ENCODE peak calls at places on chromosomes 5 and 9, in eight cellular contexts. W is thoracic aorta; P is HCT116; G is activated CD8-positive, alpha-beta T cell treated with anti-CD3 and anti-CD28 coated beads for 36 hours; S is gastrocnemius medialis; B is left cardiac atrium; Y is T-cell; K is SK-N-SH treated with all-trans-retinoic acid at 6 μM for 48 hours. I is an unnamed sample.

GRCh38 chr9:131621551-131622321 is 76.4 kb downstream of the PRRT1B start:
- ATAC-seq in B (no peak), Y (no peak), P (no peak), W (no peak), G (peak), K (no peak), S (no peak), I (no peak)

GRCh38 chr9:70466976-70467551 is 52.6 kb upstream of the KLF9 start:
- ATAC-seq in W (no peak), Y (no peak), P (peak), B (peak), G (peak), S (peak), K (no peak), I (peak)

GRCh38 chr5:141359790-141360426 is at the start of gene PCDHGB2:
- ATAC-seq in B (no peak), G (no peak), K (peak), S (peak), Y (no peak), W (no peak), P (peak), I (no peak)

GRCh38 chr9:114070188-114071103 is 7.7 kb downstream of the AMBP start:
- ATAC-seq in K (no peak), B (no peak), S (no peak), Y (no peak), G (no peak), W (no peak), P (no peak), I (peak)

GRCh38 chr5:2758632-2759031 is 7.2 kb upstream of the IRX2 start:
- ATAC-seq in S (no peak), Y (no peak), G (no peak), W (no peak), K (no peak), B (no peak), P (no peak), I (no peak)

GRCh38 chr9:19162956-19163355 is 35.7 kb upstream of the PLIN2 start:
- ATAC-seq in B (peak), K (no peak), W (no peak), Y (no peak), S (peak), G (no peak), P (no peak), I (no peak)

GRCh38 chr9:89615661-89616060 is 10.8 kb downstream of the GADD45G start:
- ATAC-seq in S (no peak), Y (no peak), K (no peak), P (no peak), G (no peak), W (no peak), B (no peak), I (no peak)

GRCh38 chr5:175853573-175854230 is 17.7 kb upstream of the CPLX2 start:
- ATAC-seq in S (no peak), K (no peak), G (no peak), Y (no peak), W (no peak), B (peak), P (no peak), I (no peak)

GRCh38 chr5:78809444-78809843 is 160.9 kb upstream of the LHFPL2 start:
- ATAC-seq in B (peak), S (peak), W (no peak), G (no peak), Y (no peak), K (no peak), P (no peak), I (no peak)

GRCh38 chr5:168793844-168794837 is 215.0 kb upstream of the PANK3 start:
- ATAC-seq in P (no peak), Y (no peak), K (peak), B (peak), G (peak), W (peak), S (no peak), I (peak)

GRCh38 chr9:130205912-130206311 is 33.7 kb downstream of the NCS1 start:
- ATAC-seq in B (no peak), G (no peak), S (no peak), P (no peak), Y (no peak), K (no peak), W (no peak), I (no peak)

GRCh38 chr5:37478086-37478485 is 99.0 kb downstream of the WDR70 start:
- ATAC-seq in S (no peak), K (no peak), Y (no peak), P (no peak), W (no peak), G (no peak), B (no peak), I (no peak)

GRCh38 chr5:138967806-138968448 is 92.8 kb upstream of the LRRTM2 start:
- ATAC-seq in B (no peak), G (no peak), P (peak), K (no peak), S (no peak), Y (no peak), W (no peak), I (peak)

GRCh38 chr5:126947146-126948010 is 83.0 kb downstream of the MARCHF3 start:
- ATAC-seq in B (peak), W (no peak), P (no peak), S (peak), Y (no peak), G (peak), K (no peak), I (no peak)

GRCh38 chr5:65102501-65102825 is 333.7 kb downstream of the CWC27 start:
- ATAC-seq in K (no peak), G (no peak), B (peak), W (no peak), Y (peak), P (no peak), S (peak), I (no peak)

GRCh38 chr5:13987843-13988464 is 43.5 kb upstream of the DNAH5 start:
- ATAC-seq in W (peak), Y (no peak), B (peak), K (peak), G (no peak), S (peak), P (peak), I (peak)

GRCh38 chr5:53473644-53474043 is 6.8 kb upstream of the FST start:
- ATAC-seq in G (no peak), K (no peak), B (no peak), W (no peak), P (no peak), Y (no peak), S (no peak), I (peak)

GRCh38 chr5:141822134-141822533 is 56.1 kb downstream of the PCDH1 start:
- ATAC-seq in P (peak), K (peak), Y (no peak), B (peak), G (no peak), W (no peak), S (peak), I (peak)

GRCh38 chr5:108590799-108591198 is 156.9 kb upstream of the FER start:
- ATAC-seq in Y (no peak), W (no peak), S (no peak), P (no peak), B (no peak), G (no peak), K (no peak), I (no peak)

GRCh38 chr9:118482311-118482710 is 778.1 kb downstream of the TLR4 start:
- ATAC-seq in P (no peak), K (no peak), B (no peak), G (no peak), Y (no peak), W (no peak), S (no peak), I (no peak)

GRCh38 chr5:33891731-33892418 is at the start of gene ADAMTS12:
- ATAC-seq in Y (no peak), S (no peak), G (no peak), P (no peak), B (peak), W (no peak), K (peak), I (no peak)

GRCh38 chr5:60223342-60223741 is 329.8 kb upstream of the PDE4D start:
- ATAC-seq in Y (no peak), K (peak), S (no peak), G (no peak), P (no peak), W (no peak), B (no peak), I (no peak)

GRCh38 chr5:11383506-11384095 is 520.6 kb downstream of the CTNND2 start:
- ATAC-seq in B (no peak), G (no peak), K (no peak), P (no peak), Y (no peak), S (no peak), W (no peak), I (no peak)

GRCh38 chr5:54886866-54887265 is 98.5 kb downstream of the ESM1 start:
- ATAC-seq in S (no peak), W (no peak), P (no peak), G (no peak), Y (no peak), B (no peak), K (no peak), I (no peak)

GRCh38 chr9:4144869-4145268 is 155.0 kb downstream of the GLIS3 start:
- ATAC-seq in P (no peak), Y (no peak), G (no peak), K (no peak), B (no peak), S (no peak), W (peak), I (no peak)

GRCh38 chr9:94862242-94862610 is 135.7 kb downstream of the AOPEP start:
- ATAC-seq in K (no peak), B (no peak), P (no peak), W (no peak), G (no peak), S (no peak), Y (no peak), I (no peak)

GRCh38 chr5:15806613-15807012 is 306.6 kb downstream of the FBXL7 start:
- ATAC-seq in G (no peak), Y (no peak), P (no peak), W (no peak), S (no peak), K (no peak), B (no peak), I (no peak)

GRCh38 chr5:30698217-30698616 is 495.3 kb upstream of the CDH6 start:
- ATAC-seq in S (no peak), Y (no peak), G (no peak), P (no peak), K (no peak), B (no peak), W (no peak), I (no peak)